ENCODE peak calls at places on chromosomes 1 and 21, in seven cellular contexts. J, R, A, S, K, D and I are unnamed samples.

GRCh38 chr1:211334986-211335385 is 8.4 kb downstream of the TRAF5 start:
- DNase-seq in J (no peak), R (no peak), A (no peak), S (no peak), K (no peak), D (no peak), I (no peak)

GRCh38 chr1:109712321-109712864 is 342 bp downstream of the GSTM5 start:
- DNase-seq in J (no peak), R (no peak), A (no peak), S (no peak), K (peak; percentile 11), D (no peak), I (no peak)

GRCh38 chr1:166159656-166160055 is 7.1 kb downstream of the FAM78B start:
- DNase-seq in J (no peak), R (no peak), A (no peak), S (no peak), K (no peak), D (no peak), I (no peak)

GRCh38 chr1:38817267-38817957 is 42.2 kb downstream of the RRAGC start:
- DNase-seq in J (no peak), R (no peak), A (no peak), S (no peak), K (no peak), D (no peak), I (no peak)

GRCh38 chr1:238690415-238690814 is 696.0 kb upstream of the CHRM3 start:
- DNase-seq in J (no peak), R (peak; percentile 17), A (no peak), S (no peak), K (no peak), D (no peak), I (no peak)

GRCh38 chr21:46411236-46411635 is 47.5 kb upstream of the DIP2A start:
- DNase-seq in J (no peak), R (no peak), A (no peak), S (no peak), K (no peak), D (no peak), I (no peak)

GRCh38 chr1:11817192-11817591 is 11.2 kb downstream of the CLCN6 start:
- DNase-seq in J (no peak), R (no peak), A (no peak), S (no peak), K (no peak), D (no peak), I (no peak)

GRCh38 chr1:116854294-116854693 is 55.4 kb upstream of the PTGFRN start:
- DNase-seq in J (no peak), R (no peak), A (no peak), S (no peak), K (no peak), D (no peak), I (no peak)

GRCh38 chr1:42000781-42001180 is 82.1 kb upstream of the HIVEP3 start:
- DNase-seq in J (no peak), R (no peak), A (no peak), S (no peak), K (no peak), D (no peak), I (no peak)

GRCh38 chr21:28345934-28346333 is 646.7 kb downstream of the LTN1 start:
- DNase-seq in J (no peak), R (no peak), A (no peak), S (no peak), K (no peak), D (no peak), I (no peak)

GRCh38 chr1:99107680-99108079 is 103.0 kb upstream of the PLPPR5 start:
- DNase-seq in J (no peak), R (no peak), A (no peak), S (no peak), K (no peak), D (no peak), I (no peak)

GRCh38 chr21:28899744-28900143 is 92.9 kb downstream of the LTN1 start:
- DNase-seq in J (no peak), R (no peak), A (no peak), S (no peak), K (no peak), D (no peak), I (no peak)

GRCh38 chr1:160416369-160416768 is 16.0 kb downstream of the VANGL2 start:
- DNase-seq in J (no peak), R (peak; percentile 20), A (no peak), S (no peak), K (no peak), D (peak; percentile 75), I (no peak)

GRCh38 chr1:238485062-238485905 is 594.6 kb upstream of the ZP4 start:
- DNase-seq in J (no peak), R (peak; percentile 13), A (no peak), S (no peak), K (no peak), D (no peak), I (no peak)

GRCh38 chr1:204014336-204014735 is 58.6 kb upstream of the SOX13 start:
- DNase-seq in J (no peak), R (no peak), A (no peak), S (no peak), K (no peak), D (no peak), I (no peak)

GRCh38 chr1:103194060-103194459 is 85.7 kb upstream of the COL11A1 start:
- DNase-seq in J (no peak), R (peak; percentile 36), A (no peak), S (no peak), K (no peak), D (no peak), I (no peak)

GRCh38 chr21:35095859-35096291 is 46.8 kb upstream of the RUNX1 start:
- DNase-seq in J (no peak), R (peak; percentile 74), A (no peak), S (no peak), K (no peak), D (no peak), I (no peak)

GRCh38 chr1:12296623-12297022 is 66.8 kb downstream of the VPS13D start:
- DNase-seq in J (peak; percentile 83), R (peak; percentile 87), A (no peak), S (no peak), K (no peak), D (no peak), I (no peak)